ENCODE peak calls at places on chromosome 14, in ten cellular contexts. Z is iPS-NIHi11, K is ELR, N is T-helper 9 cell, H is T follicular helper cell, U is T-helper 1 cell, V is NCI-H460, O is myocyte, A is mucosa of descending colon, T is left ventricle myocardium inferior. B is an unnamed sample.
A peak's percentile ranks its signal among the peaks of the same experiment; 100 is the strongest.

GRCh38 chr14:33950320-33951182 is at the start of gene EGLN3:
- DNase-seq in N (peak; percentile 38), A (peak; percentile 97), O (peak; percentile 87), T (peak; percentile 92), V (peak; percentile 89), H (no peak), K (peak; percentile 44), U (peak; percentile 17), Z (peak; percentile 96), B (peak; percentile 80)

GRCh38 chr14:39739796-39740195 is 307.6 kb upstream of the FBXO33 start:
- DNase-seq in V (no peak), T (peak; percentile 42), A (no peak), H (no peak), N (no peak), Z (no peak), U (no peak), K (no peak), O (no peak), B (peak; percentile 69)

GRCh38 chr14:79899610-79900009 is 311.7 kb downstream of the DIO2 start:
- DNase-seq in H (no peak), U (no peak), Z (no peak), N (no peak), K (no peak), O (no peak), A (no peak), T (no peak), V (no peak), B (no peak)

GRCh38 chr14:68966872-68967301 is 12.2 kb downstream of the ACTN1 start:
- DNase-seq in T (no peak), K (no peak), O (no peak), Z (no peak), V (no peak), U (no peak), N (no peak), H (no peak), A (no peak), B (no peak)

GRCh38 chr14:74945261-74945851 is 10.0 kb downstream of the PGF start:
- DNase-seq in Z (peak; percentile 84), U (no peak), V (peak; percentile 51), N (no peak), H (no peak), T (no peak), K (peak; percentile 73), O (peak; percentile 33), A (peak; percentile 51), B (no peak)

GRCh38 chr14:42110167-42110566 is 503.5 kb downstream of the LRFN5 start:
- DNase-seq in N (no peak), U (no peak), K (peak; percentile 70), V (peak; percentile 41), H (no peak), T (no peak), A (no peak), O (peak; percentile 64), Z (peak; percentile 11), B (no peak)

GRCh38 chr14:34713681-34714319 is 593 bp downstream of the CFL2 start:
- DNase-seq in V (no peak), H (no peak), K (peak; percentile 74), O (peak; percentile 92), T (peak; percentile 22), Z (peak; percentile 11), U (peak; percentile 10), A (peak; percentile 54), N (peak; percentile 3), B (peak; percentile 61)

GRCh38 chr14:90742709-90743108 is 73.5 kb downstream of the TTC7B start:
- DNase-seq in N (no peak), U (no peak), V (no peak), K (no peak), H (no peak), Z (no peak), A (no peak), O (no peak), T (peak; percentile 28), B (no peak)

GRCh38 chr14:80996049-80996901 is 40.9 kb downstream of the TSHR start:
- DNase-seq in T (no peak), Z (peak; percentile 30), U (peak; percentile 8), H (no peak), K (peak; percentile 87), N (no peak), A (no peak), O (peak; percentile 79), V (peak; percentile 71), B (no peak)

GRCh38 chr14:59897757-59898383 is 22.1 kb upstream of the LRRC9 start:
- DNase-seq in O (peak; percentile 45), Z (peak; percentile 44), N (no peak), V (peak; percentile 75), U (no peak), T (no peak), K (peak; percentile 51), H (no peak), A (no peak), B (no peak)

GRCh38 chr14:58752782-58753181 is 115.0 kb downstream of the DACT1 start:
- DNase-seq in T (peak; percentile 77), N (no peak), H (no peak), V (no peak), A (peak; percentile 92), U (no peak), O (no peak), Z (no peak), K (no peak), B (peak; percentile 88)